ENCODE peak calls at places on chromosomes 7 and 10, in ten cellular contexts. One of them, this sample, is unnamed.

GRCh38 chr10:22997102-22997501 is 69.2 kb downstream of the ARMC3 start:
- DNase-seq in activated CD8-positive, alpha-beta memory T cell treated with anti-CD3 and anti-CD28 coated beads, Interleukin-2, amount 50 U/mL, for 48 hours: no peak
- DNase-seq in NCI-H446 treated with DMSO at 0.1 percent for 48 hours: peak
- DNase-seq in NCI-H748 treated with DMSO at 0.1 percent for 48 hours: no peak
- DNase-seq in endodermal cell: peak
- DNase-seq in natural killer cell: no peak
- DNase-seq in AG10803: peak
- DNase-seq in hippocampal formation: no peak
- DNase-seq in WTC11: peak
- DNase-seq in upper lobe of right lung: no peak
- DNase-seq in this sample: no peak

GRCh38 chr10:126075009-126075408 is 178.6 kb downstream of the FANK1 start:
- DNase-seq in WTC11: no peak
- DNase-seq in hippocampal formation: no peak
- DNase-seq in endodermal cell: no peak
- DNase-seq in activated CD8-positive, alpha-beta memory T cell treated with anti-CD3 and anti-CD28 coated beads, Interleukin-2, amount 50 U/mL, for 48 hours: no peak
- DNase-seq in upper lobe of right lung: no peak
- DNase-seq in NCI-H446 treated with DMSO at 0.1 percent for 48 hours: no peak
- DNase-seq in natural killer cell: no peak
- DNase-seq in NCI-H748 treated with DMSO at 0.1 percent for 48 hours: no peak
- DNase-seq in AG10803: no peak
- DNase-seq in this sample: no peak

GRCh38 chr10:80132299-80133139 is at the start of gene PLAC9:
- DNase-seq in NCI-H446 treated with DMSO at 0.1 percent for 48 hours: no peak
- DNase-seq in AG10803: peak
- DNase-seq in endodermal cell: peak
- DNase-seq in upper lobe of right lung: no peak
- DNase-seq in hippocampal formation: no peak
- DNase-seq in activated CD8-positive, alpha-beta memory T cell treated with anti-CD3 and anti-CD28 coated beads, Interleukin-2, amount 50 U/mL, for 48 hours: no peak
- DNase-seq in NCI-H748 treated with DMSO at 0.1 percent for 48 hours: no peak
- DNase-seq in WTC11: peak
- DNase-seq in natural killer cell: no peak
- DNase-seq in this sample: no peak

GRCh38 chr10:86708783-86709778 is 40.8 kb downstream of the LDB3 start:
- DNase-seq in activated CD8-positive, alpha-beta memory T cell treated with anti-CD3 and anti-CD28 coated beads, Interleukin-2, amount 50 U/mL, for 48 hours: no peak
- DNase-seq in hippocampal formation: no peak
- DNase-seq in upper lobe of right lung: no peak
- DNase-seq in WTC11: no peak
- DNase-seq in AG10803: no peak
- DNase-seq in natural killer cell: no peak
- DNase-seq in NCI-H446 treated with DMSO at 0.1 percent for 48 hours: no peak
- DNase-seq in NCI-H748 treated with DMSO at 0.1 percent for 48 hours: no peak
- DNase-seq in endodermal cell: peak
- DNase-seq in this sample: no peak

GRCh38 chr7:74364061-74364460 is 74.9 kb downstream of the CLIP2 start:
- DNase-seq in NCI-H446 treated with DMSO at 0.1 percent for 48 hours: no peak
- DNase-seq in upper lobe of right lung: no peak
- DNase-seq in hippocampal formation: no peak
- DNase-seq in endodermal cell: peak
- DNase-seq in activated CD8-positive, alpha-beta memory T cell treated with anti-CD3 and anti-CD28 coated beads, Interleukin-2, amount 50 U/mL, for 48 hours: no peak
- DNase-seq in natural killer cell: no peak
- DNase-seq in WTC11: peak
- DNase-seq in AG10803: no peak
- DNase-seq in NCI-H748 treated with DMSO at 0.1 percent for 48 hours: no peak
- DNase-seq in this sample: no peak

GRCh38 chr10:11870900-11871407 is 47.8 kb downstream of the PROSER2 start:
- DNase-seq in NCI-H748 treated with DMSO at 0.1 percent for 48 hours: no peak
- DNase-seq in activated CD8-positive, alpha-beta memory T cell treated with anti-CD3 and anti-CD28 coated beads, Interleukin-2, amount 50 U/mL, for 48 hours: no peak
- DNase-seq in natural killer cell: no peak
- DNase-seq in hippocampal formation: no peak
- DNase-seq in endodermal cell: no peak
- DNase-seq in upper lobe of right lung: no peak
- DNase-seq in AG10803: no peak
- DNase-seq in NCI-H446 treated with DMSO at 0.1 percent for 48 hours: no peak
- DNase-seq in WTC11: no peak
- DNase-seq in this sample: no peak

GRCh38 chr7:140623995-140624902 is 16.4 kb downstream of the DENND2A start:
- DNase-seq in WTC11: no peak
- DNase-seq in endodermal cell: peak
- DNase-seq in NCI-H748 treated with DMSO at 0.1 percent for 48 hours: no peak
- DNase-seq in activated CD8-positive, alpha-beta memory T cell treated with anti-CD3 and anti-CD28 coated beads, Interleukin-2, amount 50 U/mL, for 48 hours: no peak
- DNase-seq in hippocampal formation: no peak
- DNase-seq in NCI-H446 treated with DMSO at 0.1 percent for 48 hours: no peak
- DNase-seq in AG10803: peak
- DNase-seq in natural killer cell: no peak
- DNase-seq in upper lobe of right lung: no peak
- DNase-seq in this sample: no peak

GRCh38 chr10:122664501-122664900 is 35.1 kb downstream of the C10orf120 start:
- DNase-seq in natural killer cell: no peak
- DNase-seq in upper lobe of right lung: no peak
- DNase-seq in hippocampal formation: no peak
- DNase-seq in activated CD8-positive, alpha-beta memory T cell treated with anti-CD3 and anti-CD28 coated beads, Interleukin-2, amount 50 U/mL, for 48 hours: no peak
- DNase-seq in NCI-H446 treated with DMSO at 0.1 percent for 48 hours: no peak
- DNase-seq in NCI-H748 treated with DMSO at 0.1 percent for 48 hours: no peak
- DNase-seq in WTC11: no peak
- DNase-seq in endodermal cell: no peak
- DNase-seq in AG10803: no peak
- DNase-seq in this sample: no peak

GRCh38 chr10:95742529-95742884 is 13.5 kb upstream of the ENTPD1 start:
- DNase-seq in NCI-H748 treated with DMSO at 0.1 percent for 48 hours: peak
- DNase-seq in AG10803: no peak
- DNase-seq in upper lobe of right lung: no peak
- DNase-seq in endodermal cell: no peak
- DNase-seq in natural killer cell: no peak
- DNase-seq in activated CD8-positive, alpha-beta memory T cell treated with anti-CD3 and anti-CD28 coated beads, Interleukin-2, amount 50 U/mL, for 48 hours: no peak
- DNase-seq in NCI-H446 treated with DMSO at 0.1 percent for 48 hours: peak
- DNase-seq in WTC11: no peak
- DNase-seq in hippocampal formation: no peak
- DNase-seq in this sample: no peak

GRCh38 chr7:45937862-45938261 is 16.8 kb upstream of the IGFBP3 start:
- DNase-seq in NCI-H748 treated with DMSO at 0.1 percent for 48 hours: no peak
- DNase-seq in AG10803: no peak
- DNase-seq in WTC11: no peak
- DNase-seq in endodermal cell: no peak
- DNase-seq in hippocampal formation: no peak
- DNase-seq in upper lobe of right lung: no peak
- DNase-seq in natural killer cell: no peak
- DNase-seq in activated CD8-positive, alpha-beta memory T cell treated with anti-CD3 and anti-CD28 coated beads, Interleukin-2, amount 50 U/mL, for 48 hours: no peak
- DNase-seq in NCI-H446 treated with DMSO at 0.1 percent for 48 hours: no peak
- DNase-seq in this sample: no peak

GRCh38 chr10:51654918-51655317 is 44.5 kb downstream of the CSTF2T start:
- DNase-seq in AG10803: peak
- DNase-seq in NCI-H748 treated with DMSO at 0.1 percent for 48 hours: no peak
- DNase-seq in NCI-H446 treated with DMSO at 0.1 percent for 48 hours: peak
- DNase-seq in hippocampal formation: no peak
- DNase-seq in natural killer cell: no peak
- DNase-seq in endodermal cell: no peak
- DNase-seq in upper lobe of right lung: no peak
- DNase-seq in WTC11: no peak
- DNase-seq in activated CD8-positive, alpha-beta memory T cell treated with anti-CD3 and anti-CD28 coated beads, Interleukin-2, amount 50 U/mL, for 48 hours: no peak
- DNase-seq in this sample: no peak

GRCh38 chr7:194996-195829 is 2.8 kb downstream of the FAM20C start:
- DNase-seq in activated CD8-positive, alpha-beta memory T cell treated with anti-CD3 and anti-CD28 coated beads, Interleukin-2, amount 50 U/mL, for 48 hours: no peak
- DNase-seq in WTC11: no peak
- DNase-seq in AG10803: peak
- DNase-seq in NCI-H748 treated with DMSO at 0.1 percent for 48 hours: no peak
- DNase-seq in hippocampal formation: no peak
- DNase-seq in endodermal cell: no peak
- DNase-seq in NCI-H446 treated with DMSO at 0.1 percent for 48 hours: no peak
- DNase-seq in natural killer cell: no peak
- DNase-seq in upper lobe of right lung: no peak
- DNase-seq in this sample: no peak

GRCh38 chr7:114979388-114979787 is 57.5 kb downstream of the MDFIC start:
- DNase-seq in activated CD8-positive, alpha-beta memory T cell treated with anti-CD3 and anti-CD28 coated beads, Interleukin-2, amount 50 U/mL, for 48 hours: no peak
- DNase-seq in NCI-H748 treated with DMSO at 0.1 percent for 48 hours: no peak
- DNase-seq in natural killer cell: no peak
- DNase-seq in upper lobe of right lung: no peak
- DNase-seq in hippocampal formation: no peak
- DNase-seq in AG10803: peak
- DNase-seq in WTC11: no peak
- DNase-seq in endodermal cell: no peak
- DNase-seq in NCI-H446 treated with DMSO at 0.1 percent for 48 hours: no peak
- DNase-seq in this sample: no peak

GRCh38 chr10:78756604-78757442 is 311.9 kb upstream of the ZMIZ1 start:
- DNase-seq in upper lobe of right lung: peak
- DNase-seq in natural killer cell: peak
- DNase-seq in NCI-H446 treated with DMSO at 0.1 percent for 48 hours: peak
- DNase-seq in WTC11: no peak
- DNase-seq in activated CD8-positive, alpha-beta memory T cell treated with anti-CD3 and anti-CD28 coated beads, Interleukin-2, amount 50 U/mL, for 48 hours: no peak
- DNase-seq in endodermal cell: peak
- DNase-seq in hippocampal formation: peak
- DNase-seq in NCI-H748 treated with DMSO at 0.1 percent for 48 hours: no peak
- DNase-seq in AG10803: peak
- DNase-seq in this sample: no peak

GRCh38 chr7:13077466-13077865 is 390.0 kb downstream of the ARL4A start:
- DNase-seq in hippocampal formation: no peak
- DNase-seq in natural killer cell: no peak
- DNase-seq in NCI-H748 treated with DMSO at 0.1 percent for 48 hours: no peak
- DNase-seq in AG10803: peak
- DNase-seq in endodermal cell: no peak
- DNase-seq in WTC11: no peak
- DNase-seq in activated CD8-positive, alpha-beta memory T cell treated with anti-CD3 and anti-CD28 coated beads, Interleukin-2, amount 50 U/mL, for 48 hours: no peak
- DNase-seq in upper lobe of right lung: no peak
- DNase-seq in NCI-H446 treated with DMSO at 0.1 percent for 48 hours: no peak
- DNase-seq in this sample: no peak

GRCh38 chr10:98423691-98424120 is 8.7 kb upstream of the PYROXD2 start:
- DNase-seq in upper lobe of right lung: no peak
- DNase-seq in NCI-H446 treated with DMSO at 0.1 percent for 48 hours: no peak
- DNase-seq in activated CD8-positive, alpha-beta memory T cell treated with anti-CD3 and anti-CD28 coated beads, Interleukin-2, amount 50 U/mL, for 48 hours: no peak
- DNase-seq in hippocampal formation: no peak
- DNase-seq in NCI-H748 treated with DMSO at 0.1 percent for 48 hours: no peak
- DNase-seq in endodermal cell: peak
- DNase-seq in natural killer cell: no peak
- DNase-seq in WTC11: peak
- DNase-seq in AG10803: no peak
- DNase-seq in this sample: no peak

GRCh38 chr7:1368682-1369571 is 90.3 kb downstream of the MICALL2 start:
- DNase-seq in activated CD8-positive, alpha-beta memory T cell treated with anti-CD3 and anti-CD28 coated beads, Interleukin-2, amount 50 U/mL, for 48 hours: peak
- DNase-seq in WTC11: peak
- DNase-seq in NCI-H446 treated with DMSO at 0.1 percent for 48 hours: no peak
- DNase-seq in endodermal cell: peak
- DNase-seq in hippocampal formation: no peak
- DNase-seq in natural killer cell: no peak
- DNase-seq in AG10803: no peak
- DNase-seq in NCI-H748 treated with DMSO at 0.1 percent for 48 hours: peak
- DNase-seq in upper lobe of right lung: no peak
- DNase-seq in this sample: no peak

GRCh38 chr7:93949468-93949867 is 27.9 kb downstream of the GNG11 start:
- DNase-seq in WTC11: no peak
- DNase-seq in NCI-H446 treated with DMSO at 0.1 percent for 48 hours: no peak
- DNase-seq in AG10803: peak
- DNase-seq in activated CD8-positive, alpha-beta memory T cell treated with anti-CD3 and anti-CD28 coated beads, Interleukin-2, amount 50 U/mL, for 48 hours: no peak
- DNase-seq in NCI-H748 treated with DMSO at 0.1 percent for 48 hours: no peak
- DNase-seq in hippocampal formation: no peak
- DNase-seq in endodermal cell: no peak
- DNase-seq in upper lobe of right lung: no peak
- DNase-seq in natural killer cell: no peak
- DNase-seq in this sample: no peak

GRCh38 chr10:29430101-29430500 is 141.2 kb downstream of the LYZL1 start:
- DNase-seq in endodermal cell: no peak
- DNase-seq in NCI-H748 treated with DMSO at 0.1 percent for 48 hours: no peak
- DNase-seq in WTC11: no peak
- DNase-seq in natural killer cell: no peak
- DNase-seq in hippocampal formation: no peak
- DNase-seq in activated CD8-positive, alpha-beta memory T cell treated with anti-CD3 and anti-CD28 coated beads, Interleukin-2, amount 50 U/mL, for 48 hours: no peak
- DNase-seq in AG10803: peak
- DNase-seq in upper lobe of right lung: no peak
- DNase-seq in NCI-H446 treated with DMSO at 0.1 percent for 48 hours: no peak
- DNase-seq in this sample: no peak

GRCh38 chr10:14700551-14700950 is 74.1 kb downstream of the FAM107B start:
- DNase-seq in activated CD8-positive, alpha-beta memory T cell treated with anti-CD3 and anti-CD28 coated beads, Interleukin-2, amount 50 U/mL, for 48 hours: no peak
- DNase-seq in hippocampal formation: no peak
- DNase-seq in natural killer cell: no peak
- DNase-seq in endodermal cell: no peak
- DNase-seq in NCI-H748 treated with DMSO at 0.1 percent for 48 hours: no peak
- DNase-seq in WTC11: no peak
- DNase-seq in AG10803: no peak
- DNase-seq in NCI-H446 treated with DMSO at 0.1 percent for 48 hours: no peak
- DNase-seq in upper lobe of right lung: no peak
- DNase-seq in this sample: no peak

GRCh38 chr7:11747715-11748485 is 84.1 kb downstream of the THSD7A start:
- DNase-seq in WTC11: no peak
- DNase-seq in hippocampal formation: no peak
- DNase-seq in endodermal cell: no peak
- DNase-seq in NCI-H446 treated with DMSO at 0.1 percent for 48 hours: no peak
- DNase-seq in upper lobe of right lung: no peak
- DNase-seq in activated CD8-positive, alpha-beta memory T cell treated with anti-CD3 and anti-CD28 coated beads, Interleukin-2, amount 50 U/mL, for 48 hours: no peak
- DNase-seq in NCI-H748 treated with DMSO at 0.1 percent for 48 hours: no peak
- DNase-seq in AG10803: no peak
- DNase-seq in natural killer cell: no peak
- DNase-seq in this sample: no peak

GRCh38 chr10:7480742-7481381 is 70.0 kb upstream of the SFMBT2 start:
- DNase-seq in upper lobe of right lung: no peak
- DNase-seq in NCI-H748 treated with DMSO at 0.1 percent for 48 hours: no peak
- DNase-seq in hippocampal formation: no peak
- DNase-seq in endodermal cell: no peak
- DNase-seq in WTC11: no peak
- DNase-seq in NCI-H446 treated with DMSO at 0.1 percent for 48 hours: no peak
- DNase-seq in activated CD8-positive, alpha-beta memory T cell treated with anti-CD3 and anti-CD28 coated beads, Interleukin-2, amount 50 U/mL, for 48 hours: no peak
- DNase-seq in AG10803: no peak
- DNase-seq in natural killer cell: no peak
- DNase-seq in this sample: peak

GRCh38 chr7:41993173-41993867 is 243.7 kb downstream of the GLI3 start:
- DNase-seq in hippocampal formation: no peak
- DNase-seq in NCI-H446 treated with DMSO at 0.1 percent for 48 hours: no peak
- DNase-seq in activated CD8-positive, alpha-beta memory T cell treated with anti-CD3 and anti-CD28 coated beads, Interleukin-2, amount 50 U/mL, for 48 hours: no peak
- DNase-seq in upper lobe of right lung: no peak
- DNase-seq in WTC11: no peak
- DNase-seq in AG10803: peak
- DNase-seq in NCI-H748 treated with DMSO at 0.1 percent for 48 hours: no peak
- DNase-seq in natural killer cell: no peak
- DNase-seq in endodermal cell: no peak
- DNase-seq in this sample: no peak

This sample was measured in stimulated activated naive B cell treated with anti-CD40 and anti-IgM and Interleukin-4, amounts not matched to agents 10 μg/mL and 1 μg/mL and 100 μg/mL, for 72 hours.